ENCODE peak calls at places on chromosomes 4 and X, in eight cellular contexts. One of them, this sample, is unnamed.

GRCh38 chrX:17802756-17803155 is 58.3 kb downstream of the RAI2 start:
- DNase-seq in H1: no peak
- DNase-seq in K562: no peak
- DNase-seq in endothelial cell of umbilical vein: no peak
- DNase-seq in SK-N-SH: no peak
- DNase-seq in HCT116: no peak
- DNase-seq in HepG2: no peak
- DNase-seq in GM12878: no peak
- DNase-seq in this sample: no peak

GRCh38 chrX:123436512-123436911 is 252.4 kb downstream of the GRIA3 start:
- DNase-seq in HepG2: no peak
- DNase-seq in endothelial cell of umbilical vein: no peak
- DNase-seq in HCT116: no peak
- DNase-seq in SK-N-SH: no peak
- DNase-seq in GM12878: no peak
- DNase-seq in H1: no peak
- DNase-seq in K562: no peak
- DNase-seq in this sample: no peak

GRCh38 chrX:108131471-108131870 is 39.9 kb downstream of the ATG4A start:
- DNase-seq in SK-N-SH: no peak
- DNase-seq in HCT116: no peak
- DNase-seq in endothelial cell of umbilical vein: peak
- DNase-seq in HepG2: no peak
- DNase-seq in K562: peak
- DNase-seq in GM12878: no peak
- DNase-seq in H1: no peak
- DNase-seq in this sample: no peak

GRCh38 chrX:43618376-43619205 is 37.5 kb upstream of the MAOA start:
- DNase-seq in HCT116: no peak
- DNase-seq in H1: no peak
- DNase-seq in GM12878: no peak
- DNase-seq in SK-N-SH: no peak
- DNase-seq in HepG2: peak
- DNase-seq in K562: no peak
- DNase-seq in endothelial cell of umbilical vein: no peak
- DNase-seq in this sample: no peak

GRCh38 chrX:40646489-40647306 is 663 bp downstream of the CXorf38 start:
- DNase-seq in HepG2: no peak
- DNase-seq in H1: peak
- DNase-seq in GM12878: no peak
- DNase-seq in K562: peak
- DNase-seq in HCT116: no peak
- DNase-seq in SK-N-SH: peak
- DNase-seq in endothelial cell of umbilical vein: peak
- DNase-seq in this sample: no peak

GRCh38 chr4:7658297-7659204 is 223.8 kb upstream of the PSAPL1 start:
- DNase-seq in SK-N-SH: no peak
- DNase-seq in endothelial cell of umbilical vein: no peak
- DNase-seq in H1: no peak
- DNase-seq in HepG2: peak
- DNase-seq in GM12878: no peak
- DNase-seq in K562: no peak
- DNase-seq in HCT116: no peak
- DNase-seq in this sample: no peak

GRCh38 chr4:54187148-54187547 is 41.9 kb upstream of the PDGFRA start:
- DNase-seq in HepG2: no peak
- DNase-seq in HCT116: no peak
- DNase-seq in H1: no peak
- DNase-seq in GM12878: no peak
- DNase-seq in K562: no peak
- DNase-seq in endothelial cell of umbilical vein: peak
- DNase-seq in SK-N-SH: no peak
- DNase-seq in this sample: no peak

GRCh38 chr4:24768006-24768405 is 27.4 kb upstream of the SOD3 start:
- DNase-seq in endothelial cell of umbilical vein: no peak
- DNase-seq in SK-N-SH: no peak
- DNase-seq in HepG2: no peak
- DNase-seq in HCT116: no peak
- DNase-seq in GM12878: no peak
- DNase-seq in K562: no peak
- DNase-seq in H1: no peak
- DNase-seq in this sample: no peak

GRCh38 chrX:135421537-135421931 is 210 bp upstream of the SMIM10L2A start:
- DNase-seq in H1: peak
- DNase-seq in GM12878: peak
- DNase-seq in HCT116: peak
- DNase-seq in endothelial cell of umbilical vein: peak
- DNase-seq in HepG2: no peak
- DNase-seq in SK-N-SH: peak
- DNase-seq in K562: peak
- DNase-seq in this sample: no peak

GRCh38 chrX:109600114-109600710 is 24.8 kb downstream of the KCNE5 start:
- DNase-seq in endothelial cell of umbilical vein: no peak
- DNase-seq in GM12878: no peak
- DNase-seq in K562: no peak
- DNase-seq in SK-N-SH: peak
- DNase-seq in HCT116: no peak
- DNase-seq in H1: peak
- DNase-seq in HepG2: no peak
- DNase-seq in this sample: no peak

GRCh38 chr4:38673109-38673978 is 9.3 kb downstream of the KLF3 start:
- DNase-seq in GM12878: no peak
- DNase-seq in H1: no peak
- DNase-seq in endothelial cell of umbilical vein: peak
- DNase-seq in SK-N-SH: peak
- DNase-seq in HepG2: peak
- DNase-seq in HCT116: peak
- DNase-seq in K562: peak
- DNase-seq in this sample: no peak

DNA sequence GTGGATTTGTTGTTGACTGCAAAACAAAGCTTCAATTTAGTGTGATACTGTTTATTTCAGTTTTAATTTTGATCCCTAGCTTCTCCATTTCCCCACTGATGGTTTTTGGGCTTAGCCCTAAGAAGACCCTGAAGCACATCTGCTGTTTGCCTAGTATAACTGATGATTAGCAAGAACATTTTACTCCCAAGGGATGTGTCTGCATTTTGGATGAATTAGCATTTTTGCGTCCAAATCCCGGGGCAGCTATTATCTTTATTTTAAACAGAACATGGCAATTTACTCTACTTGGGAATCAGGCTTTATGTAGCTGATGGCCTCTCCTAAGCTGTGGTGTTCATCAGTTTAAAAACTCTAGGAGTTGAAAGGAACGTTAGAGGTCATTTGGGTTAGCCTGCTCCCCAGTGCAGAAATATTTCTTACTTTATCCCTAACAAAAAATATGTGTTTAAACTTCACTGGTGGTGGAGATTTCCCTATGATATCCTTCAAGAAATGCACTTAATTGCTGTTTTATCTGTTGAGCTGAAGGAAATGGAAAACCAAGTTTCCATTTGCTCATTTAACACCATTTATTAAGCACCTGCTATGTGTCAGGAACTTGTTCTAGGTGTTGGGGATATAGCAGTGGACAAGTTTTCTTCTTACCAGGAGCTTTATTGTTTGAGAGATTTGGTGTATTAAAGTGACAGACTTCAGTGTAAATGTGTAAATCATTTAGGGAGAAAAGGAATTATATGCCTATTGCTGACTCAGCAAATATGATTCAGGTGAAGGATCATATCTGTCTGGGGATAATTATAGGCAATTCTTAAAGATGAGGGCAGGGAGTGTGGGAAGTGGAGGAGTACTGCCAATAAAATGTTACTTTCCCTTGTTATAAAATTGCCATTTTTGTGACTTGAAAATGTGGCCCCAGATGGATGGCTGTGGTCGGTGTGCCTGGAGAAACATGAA is 3.4 kb downstream of the SEPTIN11 start:
- DNase-seq in K562: no peak
- DNase-seq in HCT116: no peak
- DNase-seq in HepG2: no peak
- DNase-seq in H1: no peak
- DNase-seq in SK-N-SH: no peak
- DNase-seq in endothelial cell of umbilical vein: no peak
- DNase-seq in GM12878: no peak
- DNase-seq in this sample: peak
- H3K4me3 ChIP-seq in K562: no peak
- H3K4me3 ChIP-seq in HCT116: no peak
- H3K4me3 ChIP-seq in HepG2: no peak
- H3K4me3 ChIP-seq in H1: no peak
- H3K4me3 ChIP-seq in SK-N-SH: peak
- H3K4me3 ChIP-seq in endothelial cell of umbilical vein: no peak
- H3K4me3 ChIP-seq in GM12878: peak
- H3K4me3 ChIP-seq in this sample: peak

GRCh38 chr4:98765771-98766170 is 107.4 kb upstream of the TSPAN5 start:
- DNase-seq in K562: no peak
- DNase-seq in HepG2: no peak
- DNase-seq in H1: no peak
- DNase-seq in HCT116: no peak
- DNase-seq in SK-N-SH: no peak
- DNase-seq in endothelial cell of umbilical vein: no peak
- DNase-seq in GM12878: no peak
- DNase-seq in this sample: no peak
- H3K9ac ChIP-seq in K562: no peak
- H3K9ac ChIP-seq in HepG2: no peak
- H3K9ac ChIP-seq in H1: no peak
- H3K9ac ChIP-seq in HCT116: no peak
- H3K9ac ChIP-seq in SK-N-SH: no peak
- H3K9ac ChIP-seq in endothelial cell of umbilical vein: no peak
- H3K9ac ChIP-seq in GM12878: no peak
- H3K9ac ChIP-seq in this sample: no peak

GRCh38 chr4:87492617-87493016 is 36.6 kb downstream of the SPARCL1 start:
- DNase-seq in endothelial cell of umbilical vein: peak
- DNase-seq in H1: no peak
- DNase-seq in HepG2: no peak
- DNase-seq in HCT116: no peak
- DNase-seq in SK-N-SH: no peak
- DNase-seq in K562: no peak
- DNase-seq in GM12878: no peak
- DNase-seq in this sample: no peak
- TF ChIP-seq POLR2AphosphoS5 in endothelial cell of umbilical vein: no peak
- TF ChIP-seq POLR2AphosphoS5 in H1: no peak
- TF ChIP-seq POLR2AphosphoS5 in HepG2: no peak
- TF ChIP-seq POLR2AphosphoS5 in HCT116: no peak
- TF ChIP-seq POLR2AphosphoS5 in SK-N-SH: no peak
- TF ChIP-seq POLR2AphosphoS5 in K562: no peak
- TF ChIP-seq POLR2AphosphoS5 in GM12878: no peak
- TF ChIP-seq POLR2AphosphoS5 in this sample: no peak

GRCh38 chr4:163344147-163345050 is 707 bp downstream of the NPY5R start:
- DNase-seq in GM12878: no peak
- DNase-seq in SK-N-SH: peak
- DNase-seq in HepG2: no peak
- DNase-seq in H1: no peak
- DNase-seq in HCT116: no peak
- DNase-seq in endothelial cell of umbilical vein: no peak
- DNase-seq in K562: no peak
- DNase-seq in this sample: no peak

GRCh38 chr4:163343604-163344146 is at the start of gene NPY5R:
- DNase-seq in SK-N-SH: peak
- DNase-seq in endothelial cell of umbilical vein: no peak
- DNase-seq in K562: no peak
- DNase-seq in GM12878: no peak
- DNase-seq in HepG2: no peak
- DNase-seq in H1: peak
- DNase-seq in HCT116: no peak
- DNase-seq in this sample: no peak
- H3K4me3 ChIP-seq in SK-N-SH: no peak
- H3K4me3 ChIP-seq in endothelial cell of umbilical vein: no peak
- H3K4me3 ChIP-seq in K562: no peak
- H3K4me3 ChIP-seq in GM12878: no peak
- H3K4me3 ChIP-seq in HepG2: no peak
- H3K4me3 ChIP-seq in H1: peak
- H3K4me3 ChIP-seq in HCT116: no peak
- H3K4me3 ChIP-seq in this sample: peak

GRCh38 chr4:3010998-3011397 is 47.6 kb downstream of the GRK4 start:
- DNase-seq in GM12878: no peak
- DNase-seq in K562: no peak
- DNase-seq in endothelial cell of umbilical vein: no peak
- DNase-seq in H1: no peak
- DNase-seq in HCT116: no peak
- DNase-seq in HepG2: no peak
- DNase-seq in SK-N-SH: no peak
- DNase-seq in this sample: no peak

GRCh38 chr4:3007724-3008123 is 44.4 kb downstream of the GRK4 start:
- DNase-seq in endothelial cell of umbilical vein: no peak
- DNase-seq in K562: no peak
- DNase-seq in GM12878: no peak
- DNase-seq in HepG2: no peak
- DNase-seq in HCT116: no peak
- DNase-seq in SK-N-SH: no peak
- DNase-seq in H1: no peak
- DNase-seq in this sample: no peak

GRCh38 chr4:3010577-3010976 is 47.2 kb downstream of the GRK4 start:
- DNase-seq in H1: no peak
- DNase-seq in SK-N-SH: no peak
- DNase-seq in endothelial cell of umbilical vein: no peak
- DNase-seq in GM12878: no peak
- DNase-seq in HCT116: no peak
- DNase-seq in HepG2: no peak
- DNase-seq in K562: no peak
- DNase-seq in this sample: no peak

GRCh38 chr4:3011456-3012220 is 48.3 kb downstream of the GRK4 start:
- DNase-seq in H1: no peak
- DNase-seq in endothelial cell of umbilical vein: no peak
- DNase-seq in HepG2: no peak
- DNase-seq in GM12878: no peak
- DNase-seq in HCT116: no peak
- DNase-seq in K562: no peak
- DNase-seq in SK-N-SH: no peak
- DNase-seq in this sample: no peak

GRCh38 chr4:3009422-3009821 is 46.1 kb downstream of the GRK4 start:
- DNase-seq in K562: peak
- DNase-seq in HepG2: peak
- DNase-seq in endothelial cell of umbilical vein: no peak
- DNase-seq in SK-N-SH: no peak
- DNase-seq in GM12878: no peak
- DNase-seq in HCT116: peak
- DNase-seq in H1: no peak
- DNase-seq in this sample: no peak
- H3K9ac ChIP-seq in K562: no peak
- H3K9ac ChIP-seq in HepG2: no peak
- H3K9ac ChIP-seq in endothelial cell of umbilical vein: no peak
- H3K9ac ChIP-seq in SK-N-SH: no peak
- H3K9ac ChIP-seq in GM12878: no peak
- H3K9ac ChIP-seq in HCT116: no peak
- H3K9ac ChIP-seq in H1: no peak
- H3K9ac ChIP-seq in this sample: no peak

GRCh38 chr4:157004279-157005161 is 32.9 kb upstream of the PDGFC start:
- DNase-seq in K562: no peak
- DNase-seq in endothelial cell of umbilical vein: peak
- DNase-seq in SK-N-SH: no peak
- DNase-seq in GM12878: no peak
- DNase-seq in HCT116: no peak
- DNase-seq in HepG2: no peak
- DNase-seq in H1: no peak
- DNase-seq in this sample: no peak
- TF ChIP-seq POLR2AphosphoS5 in K562: no peak
- TF ChIP-seq POLR2AphosphoS5 in endothelial cell of umbilical vein: no peak
- TF ChIP-seq POLR2AphosphoS5 in SK-N-SH: no peak
- TF ChIP-seq POLR2AphosphoS5 in GM12878: no peak
- TF ChIP-seq POLR2AphosphoS5 in HCT116: no peak
- TF ChIP-seq POLR2AphosphoS5 in HepG2: no peak
- TF ChIP-seq POLR2AphosphoS5 in H1: no peak
- TF ChIP-seq POLR2AphosphoS5 in this sample: no peak

This sample was measured in SK-N-MC.